ENCODE peak calls at places on chromosomes 16 and 17, in eight cellular contexts. R is psoas muscle; H is GM23248; V is AG04450; K is fibroblast of lung; X is suprapubic skin; S is CD8-positive, alpha-beta memory T cell; T is lower lobe of right lung. G is an unnamed sample.

GRCh38 chr17:17387461-17388362 is 84.5 kb downstream of the NT5M start:
- DNase-seq in V (no peak), H (peak; percentile 12), X (no peak), S (no peak), R (no peak), T (peak; percentile 69), K (no peak), G (no peak)

GRCh38 chr17:17745476-17746455 is 64.5 kb downstream of the RAI1 start:
- DNase-seq in R (no peak), T (no peak), S (no peak), K (no peak), V (no peak), H (no peak), X (no peak), G (no peak)

GRCh38 chr17:55750750-55751641 is at the start of gene PCTP:
- DNase-seq in H (peak; percentile 98), X (peak; percentile 96), R (peak; percentile 95), T (peak; percentile 96), S (peak; percentile 80), K (peak; percentile 91), V (peak; percentile 68), G (peak; percentile 94)

GRCh38 chr16:68491576-68491950 is 43.3 kb upstream of the SMPD3 start:
- DNase-seq in S (peak; percentile 26), V (no peak), X (no peak), T (no peak), H (no peak), R (no peak), K (no peak), G (no peak)

GRCh38 chr16:47925811-47926460 is 229.9 kb downstream of the ABCC12 start:
- DNase-seq in S (no peak), R (no peak), T (no peak), H (no peak), X (no peak), K (peak; percentile 40), V (no peak), G (no peak)

GRCh38 chr16:8108991-8109509 is 481.3 kb downstream of the TMEM114 start:
- DNase-seq in S (no peak), R (no peak), T (no peak), X (no peak), H (no peak), K (no peak), V (no peak), G (no peak)

GRCh38 chr16:69861276-69862030 is 89.7 kb upstream of the CLEC18A start:
- DNase-seq in T (no peak), H (peak; percentile 68), K (peak; percentile 86), V (peak; percentile 24), R (peak; percentile 26), X (no peak), S (no peak), G (peak; percentile 70)

GRCh38 chr17:37714897-37715296 is 30.0 kb downstream of the HNF1B start:
- DNase-seq in K (no peak), V (no peak), T (no peak), R (no peak), X (no peak), H (peak; percentile 16), S (no peak), G (no peak)

GRCh38 chr17:66787914-66788313 is 47.0 kb upstream of the CACNG5 start:
- DNase-seq in T (no peak), X (no peak), V (no peak), R (no peak), S (no peak), H (no peak), K (no peak), G (no peak)

GRCh38 chr17:75996665-75997590 is 3.7 kb upstream of the CDK3 start:
- DNase-seq in T (peak; percentile 75), K (peak; percentile 74), S (peak; percentile 40), H (peak; percentile 82), V (no peak), R (no peak), X (no peak), G (no peak)

GRCh38 chr17:57294629-57295501 is 38.5 kb downstream of the MSI2 start:
- DNase-seq in T (no peak), R (peak; percentile 59), S (no peak), H (no peak), V (no peak), X (no peak), K (peak; percentile 74), G (peak; percentile 74)

GRCh38 chr17:21218101-21218500 is 4.1 kb upstream of the TMEM11 start:
- DNase-seq in T (no peak), H (peak; percentile 41), X (no peak), V (no peak), K (no peak), S (peak; percentile 4), R (no peak), G (no peak)

GRCh38 chr16:66885491-66885890 is 5.2 kb downstream of the PDP2 start:
- DNase-seq in S (no peak), X (no peak), V (no peak), K (no peak), T (no peak), H (no peak), R (no peak), G (no peak)

GRCh38 chr16:25012525-25012991 is 2.6 kb downstream of the ARHGAP17 start:
- DNase-seq in K (peak; percentile 81), T (no peak), H (peak; percentile 94), S (no peak), V (no peak), X (peak; percentile 65), R (no peak), G (peak; percentile 47)

GRCh38 chr16:11562411-11562810 is 24.3 kb downstream of the LITAF start:
- DNase-seq in R (no peak), H (no peak), X (no peak), V (no peak), K (no peak), S (no peak), T (no peak), G (no peak)

GRCh38 chr17:67992541-67993152 is 3.6 kb downstream of the C17orf58 start:
- DNase-seq in X (no peak), S (no peak), H (peak; percentile 8), K (peak; percentile 58), T (no peak), V (no peak), R (no peak), G (no peak)

GRCh38 chr17:16975744-16976625 is 4.1 kb upstream of the TNFRSF13B start:
- DNase-seq in K (peak; percentile 23), H (peak; percentile 35), X (peak; percentile 6), S (no peak), R (no peak), T (no peak), V (no peak), G (no peak)

GRCh38 chr17:40284085-40284713 is 3.5 kb upstream of the CDC6 start:
- DNase-seq in X (no peak), S (no peak), K (peak; percentile 95), V (no peak), T (no peak), H (peak; percentile 85), R (no peak), G (no peak)

GRCh38 chr16:4218202-4218601 is 23.7 kb downstream of the SRL start:
- DNase-seq in T (peak; percentile 58), K (no peak), X (no peak), R (no peak), V (no peak), S (no peak), H (no peak), G (no peak)

DNA sequence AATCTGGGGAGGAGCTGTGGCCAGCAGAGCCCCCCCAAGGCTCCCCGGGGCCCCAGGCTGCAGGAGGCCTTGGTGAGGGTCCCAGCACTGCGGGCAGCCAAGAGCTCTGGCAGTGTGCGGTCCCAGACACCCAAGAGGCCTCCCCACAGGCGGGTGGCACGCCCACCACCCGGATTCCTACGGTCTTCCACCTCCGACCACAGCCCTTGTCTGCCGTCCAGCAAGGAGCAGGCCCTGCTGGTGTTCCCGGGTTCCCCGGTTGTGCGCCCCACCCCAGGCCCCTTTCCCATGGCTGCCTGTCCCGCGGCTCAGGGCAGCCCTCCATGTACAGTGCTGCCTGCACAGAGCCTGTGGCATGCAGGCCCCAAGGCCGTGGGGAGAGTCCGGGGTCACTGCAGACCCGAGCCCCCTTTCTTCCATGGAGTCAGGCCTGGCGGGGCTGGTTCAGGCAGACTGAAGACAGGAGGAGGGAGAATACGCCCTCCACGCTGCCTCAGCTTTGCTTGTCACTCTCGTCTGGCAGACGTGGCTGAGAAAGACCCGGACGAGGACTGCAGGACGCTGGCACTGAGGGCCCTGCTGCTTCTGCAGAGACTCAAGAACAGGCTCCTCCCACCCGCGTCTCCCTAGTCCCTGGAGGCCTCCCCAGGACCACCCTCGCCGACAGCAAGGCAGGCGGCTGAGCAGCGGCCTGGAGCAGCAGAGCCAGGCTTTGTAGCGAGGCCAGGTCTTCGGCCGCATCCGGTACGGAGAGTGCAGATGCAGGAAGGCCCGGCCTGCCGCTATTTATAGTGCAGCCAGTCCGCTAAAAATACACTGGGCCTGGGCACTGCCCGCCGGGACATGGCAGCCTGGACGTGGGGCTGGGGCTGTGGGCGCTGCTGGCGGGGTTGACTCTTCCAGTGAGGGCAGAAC is 16.4 kb downstream of the TELO2 start:
- DNase-seq in T (no peak), K (no peak), S (no peak), H (no peak), R (peak; percentile 68), X (no peak), V (no peak), G (no peak)
- H3K27ac ChIP-seq in T (peak overlapping the region; percentile 74), K (peak overlapping the region; percentile 14), S (no peak overlapping the region), H (no peak overlapping the region), R (peak overlapping the region; percentile 91), X (no peak overlapping the region), V (no peak overlapping the region), G (no peak overlapping the region)

DNA sequence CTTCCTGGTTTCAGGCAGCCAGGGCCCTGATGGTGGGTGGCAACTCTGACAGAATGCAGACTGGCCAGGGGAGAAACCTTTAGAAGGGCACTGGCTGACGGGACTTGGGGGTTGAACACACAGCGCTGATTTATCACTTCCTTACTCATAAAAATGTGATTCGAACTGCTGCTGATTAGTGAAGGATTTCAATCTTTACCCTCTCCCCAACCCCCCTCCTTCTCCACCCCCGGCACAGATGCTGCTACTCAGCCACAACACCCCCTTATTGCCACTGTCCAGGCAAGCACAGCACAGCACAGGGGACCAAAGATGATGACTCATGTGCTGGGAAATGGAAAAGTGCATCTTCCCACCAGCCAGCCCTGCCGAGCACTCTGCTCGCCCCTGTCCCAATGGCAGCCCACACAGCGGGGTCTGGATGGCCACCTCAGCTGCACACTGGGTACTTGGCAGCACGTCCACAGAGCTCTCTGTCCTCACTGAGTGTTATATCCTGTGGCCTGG is 70.1 kb downstream of the SMG6 start:
- DNase-seq in X (no peak), T (no peak), R (peak; percentile 38), H (peak; percentile 78), K (peak; percentile 88), V (no peak), S (no peak), G (no peak)
- H3K27ac ChIP-seq in X (peak overlapping the region; percentile 29), T (peak overlapping the region; percentile 56), R (peak overlapping the region; percentile 65), H (peak overlapping the region; percentile 93), K (peak overlapping the region; percentile 46), V (peak overlapping the region; percentile 11), S (no peak overlapping the region), G (no peak overlapping the region)

DNA sequence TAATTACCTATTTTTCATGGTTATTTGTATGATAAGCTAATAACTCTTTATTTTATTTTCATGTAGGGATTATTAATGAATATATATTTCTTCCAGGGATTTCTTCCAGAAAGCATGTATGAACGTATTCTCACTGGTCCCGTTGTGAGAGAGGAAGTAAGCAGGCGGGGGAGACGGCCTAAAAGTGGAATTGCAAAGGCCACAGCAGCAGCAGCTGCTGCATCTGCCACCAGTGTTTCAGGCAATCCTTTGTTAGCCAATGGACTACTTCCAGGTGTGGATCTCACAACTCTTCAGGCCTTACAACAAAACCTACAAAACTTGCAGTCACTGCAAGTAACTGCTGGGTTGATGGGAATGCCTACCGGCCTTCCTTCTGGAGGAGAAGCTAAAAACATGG is 110.3 kb upstream of the RBL2 start:
- DNase-seq in V (no peak), X (no peak), K (no peak), H (no peak), S (no peak), T (no peak), R (no peak), G (no peak)
- H3K27ac ChIP-seq in V (no peak overlapping the region), X (no peak overlapping the region), K (no peak overlapping the region), H (no peak overlapping the region), S (no peak overlapping the region), T (no peak overlapping the region), R (no peak overlapping the region), G (no peak overlapping the region)

GRCh38 chr17:63962298-63962744 is 10.4 kb downstream of the SCN4A start:
- DNase-seq in H (no peak), S (no peak), R (no peak), X (no peak), V (no peak), K (no peak), T (no peak), G (no peak)
- H3K27ac ChIP-seq in H (no peak overlapping the region), S (no peak overlapping the region), R (peak overlapping the region; percentile 89), X (peak overlapping the region; percentile 39), V (no peak overlapping the region), K (no peak overlapping the region), T (peak overlapping the region; percentile 62), G (no peak overlapping the region)